ENCODE peak calls at places on chromosomes 6 and 20, in seven cellular contexts. B, W, H, I, K, T and R are unnamed samples.
A peak's percentile ranks its signal among the peaks of the same experiment; 100 is the strongest.

GRCh38 chr6:73078908-73079610 is 146.2 kb downstream of the KHDC1L start:
- DNase-seq in I (no peak), B (peak; percentile 55), W (no peak), K (no peak), T (no peak), H (no peak), R (no peak)

GRCh38 chr6:56169366-56169765 is 78.0 kb downstream of the COL21A1 start:
- DNase-seq in H (no peak), T (no peak), W (no peak), B (no peak), I (no peak), K (no peak), R (no peak)

GRCh38 chr20:63052571-63053429 is 46.0 kb upstream of the BHLHE23 start:
- DNase-seq in B (no peak), I (no peak), H (peak; percentile 44), K (no peak), T (no peak), W (no peak), R (no peak)

GRCh38 chr6:160461641-160462040 is 113.5 kb downstream of the SLC22A3 start:
- DNase-seq in T (peak; percentile 4), B (peak; percentile 63), W (no peak), K (peak; percentile 16), I (peak; percentile 17), H (no peak), R (peak; percentile 15)

GRCh38 chr6:107554326-107554725 is 64.4 kb downstream of the SOBP start:
- DNase-seq in W (no peak), T (no peak), B (no peak), K (no peak), I (no peak), H (no peak), R (no peak)

GRCh38 chr6:163404825-163405265 is 9.7 kb upstream of the QKI start:
- DNase-seq in H (peak; percentile 66), T (peak; percentile 69), K (no peak), W (no peak), B (peak; percentile 86), I (peak; percentile 70), R (peak; percentile 74)

GRCh38 chr6:99492137-99492536 is 23.1 kb downstream of the USP45 start:
- DNase-seq in W (no peak), B (no peak), H (no peak), I (no peak), K (no peak), T (no peak), R (no peak)

GRCh38 chr6:31609519-31610406 is 5.3 kb upstream of the AIF1 start:
- DNase-seq in I (no peak), K (no peak), B (no peak), W (no peak), H (no peak), T (no peak), R (no peak)

GRCh38 chr6:24888967-24889366 is 46.8 kb downstream of the RIPOR2 start:
- DNase-seq in H (no peak), B (no peak), W (no peak), I (no peak), K (no peak), T (no peak), R (no peak)

GRCh38 chr20:8039048-8039447 is 19.5 kb upstream of the TMX4 start:
- DNase-seq in H (no peak), T (no peak), K (no peak), B (no peak), I (no peak), W (no peak), R (no peak)
- TF ChIP-seq CTCF in H (no peak), T (no peak), K (no peak), B (no peak), I (no peak), W (no peak), R (no peak)

DNA sequence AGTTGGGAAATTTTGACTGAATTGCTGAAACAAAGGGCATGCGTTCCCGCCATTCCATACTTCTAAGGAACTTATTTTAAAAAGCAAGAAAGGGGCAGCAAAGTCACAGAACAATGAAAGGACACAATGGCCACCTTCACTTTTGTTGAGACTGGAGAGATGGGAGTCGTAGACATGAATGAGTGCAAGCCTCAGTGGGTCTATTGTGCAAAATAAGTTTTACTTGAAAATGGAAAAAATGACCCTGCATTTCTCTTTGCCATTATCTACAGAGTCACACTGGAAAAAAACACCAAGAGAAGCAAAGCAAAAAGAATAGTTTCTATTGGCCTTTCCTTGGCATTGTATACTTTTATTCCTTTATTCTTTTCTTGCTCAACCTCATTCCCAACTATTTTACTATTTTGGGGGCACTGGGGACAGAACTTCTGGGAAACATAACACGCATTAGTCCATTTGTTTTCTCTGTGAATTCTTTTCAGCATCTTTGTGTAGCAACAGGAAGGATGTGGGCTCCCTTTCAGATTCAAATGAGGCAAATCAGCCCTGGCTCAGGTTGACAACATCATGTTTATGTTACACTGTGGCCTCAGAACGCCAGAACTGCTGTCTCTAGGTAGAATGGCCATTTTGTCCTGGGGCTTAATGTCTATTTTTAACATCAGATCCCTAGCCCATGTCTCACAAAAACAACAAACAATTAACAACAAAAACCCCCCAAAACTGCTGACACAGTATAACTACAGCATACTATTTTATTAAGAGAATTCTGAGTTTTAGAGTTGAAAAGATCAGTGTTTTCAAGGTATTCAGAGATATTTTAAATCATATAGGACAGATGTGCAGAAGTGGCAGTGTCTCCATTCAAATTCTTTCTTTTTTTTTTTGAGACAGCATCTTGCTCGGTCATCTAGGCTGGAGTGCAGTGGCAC is 122.2 kb downstream of the FYN start:
- DNase-seq in T (no peak), B (peak; percentile 95), I (peak; percentile 34), H (no peak), W (peak; percentile 85), K (peak; percentile 65), R (peak; percentile 84)
- H3K4me3 ChIP-seq in T (no peak overlapping the region), B (no peak overlapping the region), I (no peak overlapping the region), H (no peak overlapping the region), W (no peak overlapping the region), K (no peak overlapping the region), R (no peak overlapping the region)

DNA sequence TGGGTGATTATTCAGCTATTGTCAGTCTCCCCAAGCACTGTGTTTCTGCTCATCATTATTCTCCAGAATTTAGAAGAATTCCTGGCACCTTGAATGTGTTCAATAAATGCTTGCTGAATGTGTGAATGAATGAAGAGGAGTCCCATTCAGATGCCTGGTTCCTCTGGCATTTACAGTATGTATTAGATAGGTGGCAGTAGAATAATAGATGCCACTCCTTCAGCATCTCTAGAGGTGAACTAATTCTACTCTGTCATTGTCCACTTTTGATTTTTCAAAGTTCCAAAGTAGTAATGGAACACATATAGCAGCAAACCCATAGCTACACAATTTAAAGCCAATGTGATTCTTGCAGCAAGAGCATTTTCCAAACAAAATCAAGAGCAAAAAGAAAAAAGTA is 118.9 kb upstream of the CEP162 start:
- DNase-seq in I (peak; percentile 16), H (no peak), K (no peak), T (no peak), B (peak; percentile 8), W (no peak), R (peak; percentile 30)
- TF ChIP-seq CTCF in I (peak; percentile 51), H (no peak), K (no peak), T (no peak), B (peak; percentile 20), W (no peak), R (peak; percentile 44)

DNA sequence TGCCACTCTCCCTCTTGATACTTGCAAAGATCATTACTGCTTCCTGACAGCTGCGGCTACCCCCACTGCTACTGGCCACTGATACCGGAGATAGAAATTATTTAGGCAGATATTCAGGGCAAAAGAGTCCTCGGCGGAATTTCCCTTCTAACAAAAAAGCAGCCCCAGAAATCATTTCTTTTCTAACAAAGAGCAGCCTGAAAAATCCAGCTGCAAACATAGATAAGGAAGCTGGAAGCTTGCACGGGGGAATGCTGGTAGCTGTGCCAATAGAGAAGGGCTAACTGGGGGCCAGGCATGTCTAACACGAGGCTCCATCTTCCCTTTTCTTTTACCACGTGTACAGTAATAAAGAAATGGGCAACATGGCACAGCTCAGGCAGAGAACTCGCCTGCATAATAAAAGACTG is 6.2 kb downstream of the TP53RK start:
- DNase-seq in K (no peak), H (no peak), I (no peak), B (no peak), T (no peak), W (no peak), R (no peak)
- H3K4me3 ChIP-seq in K (no peak overlapping the region), H (peak overlapping the region; percentile 49), I (peak overlapping the region; percentile 65), B (no peak overlapping the region), T (peak overlapping the region; percentile 66), W (no peak overlapping the region), R (peak overlapping the region; percentile 66)

DNA sequence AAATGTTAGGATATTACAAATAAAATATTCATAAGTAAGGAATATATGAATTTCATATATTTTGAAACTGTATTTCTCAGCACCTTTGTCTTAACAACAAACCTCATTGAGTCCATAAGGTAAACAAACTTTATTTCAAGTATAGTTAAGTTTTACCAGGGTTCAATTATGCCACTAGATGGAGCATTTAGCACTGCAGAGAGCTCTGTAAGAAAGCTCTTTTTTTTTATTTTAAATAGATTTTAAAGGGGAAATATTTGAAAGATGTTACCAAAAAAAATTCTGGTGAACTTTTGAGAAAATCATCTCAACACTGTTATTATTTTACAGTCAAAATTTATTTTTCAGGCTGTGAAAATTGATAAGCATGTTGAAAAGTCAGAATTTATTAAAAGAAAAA is 955.2 kb upstream of the EYS start:
- DNase-seq in H (no peak), W (no peak), K (peak; percentile 1), T (peak; percentile 18), B (peak; percentile 45), I (no peak), R (peak; percentile 78)
- TF ChIP-seq CTCF in H (no peak), W (peak; percentile 16), K (peak; percentile 2), T (peak; percentile 13), B (peak; percentile 33), I (no peak), R (peak; percentile 61)

DNA sequence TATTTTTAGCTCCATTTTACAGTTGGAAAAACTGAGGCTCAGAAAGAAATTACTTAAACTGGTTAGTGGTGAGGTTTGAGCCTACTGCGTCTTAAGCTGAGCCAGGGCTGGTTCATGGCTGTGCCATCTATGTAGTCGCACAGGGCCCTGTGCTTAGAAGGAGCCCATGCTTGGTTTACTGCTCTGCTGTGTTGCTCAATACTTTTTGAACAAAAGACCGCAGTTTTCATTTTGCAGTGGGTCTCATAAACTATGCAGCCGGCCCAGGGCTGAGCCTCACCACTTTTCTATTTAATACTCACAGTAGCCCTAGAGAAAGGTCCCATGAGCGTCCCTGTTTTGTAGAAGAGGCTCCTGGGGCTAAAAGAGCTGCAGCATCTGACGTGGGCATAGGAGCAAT is 577 bp downstream of the SIRPB2 start:
- DNase-seq in W (no peak), B (no peak), I (no peak), K (no peak), H (no peak), T (no peak), R (no peak)
- H3K4me3 ChIP-seq in W (no peak overlapping the region), B (no peak overlapping the region), I (no peak overlapping the region), K (no peak overlapping the region), H (peak overlapping the region; percentile 39), T (no peak overlapping the region), R (no peak overlapping the region)

DNA sequence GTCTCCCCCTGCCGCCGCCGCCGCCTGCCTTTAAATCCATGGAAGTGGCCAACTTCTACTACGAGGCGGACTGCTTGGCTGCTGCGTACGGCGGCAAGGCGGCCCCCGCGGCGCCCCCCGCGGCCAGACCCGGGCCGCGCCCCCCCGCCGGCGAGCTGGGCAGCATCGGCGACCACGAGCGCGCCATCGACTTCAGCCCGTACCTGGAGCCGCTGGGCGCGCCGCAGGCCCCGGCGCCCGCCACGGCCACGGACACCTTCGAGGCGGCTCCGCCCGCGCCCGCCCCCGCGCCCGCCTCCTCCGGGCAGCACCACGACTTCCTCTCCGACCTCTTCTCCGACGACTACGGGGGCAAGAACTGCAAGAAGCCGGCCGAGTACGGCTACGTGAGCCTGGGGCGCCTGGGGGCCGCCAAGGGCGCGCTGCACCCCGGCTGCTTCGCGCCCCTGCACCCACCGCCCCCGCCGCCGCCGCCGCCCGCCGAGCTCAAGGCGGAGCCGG is 485 bp downstream of the CEBPB start:
- DNase-seq in W (peak; percentile 61), B (peak; percentile 58), H (peak; percentile 81), T (no peak), I (no peak), K (no peak), R (peak; percentile 90)
- TF ChIP-seq CTCF in W (no peak), B (no peak), H (no peak), T (no peak), I (no peak), K (no peak), R (no peak)